ENCODE peak calls at places on chromosomes 11 and 22, in four cellular contexts. I is GM12878, F is K562, P is HepG2. M is an unnamed sample.

GRCh38 chr11:126476256-126476970 is 120.9 kb downstream of the ST3GAL4 start:
- DNase-seq in F (no peak), I (no peak), P (no peak), M (no peak)

GRCh38 chr11:101583180-101584128 is at the start of gene TRPC6:
- DNase-seq in F (no peak), P (no peak), I (no peak), M (peak)

GRCh38 chr11:33197915-33198727 is 36.8 kb upstream of the CSTF3 start:
- DNase-seq in F (no peak), P (no peak), I (no peak), M (no peak)

GRCh38 chr11:12914401-12914912 is 94.7 kb upstream of the RASSF10 start:
- DNase-seq in I (no peak), P (no peak), F (peak), M (peak)

GRCh38 chr11:10640308-10640707 is 53.2 kb downstream of the IRAG1 start:
- DNase-seq in P (no peak), I (no peak), F (no peak), M (no peak)

GRCh38 chr11:62909107-62909894 is 11.9 kb downstream of the CHRM1 start:
- DNase-seq in P (peak), F (peak), I (no peak), M (peak)

GRCh38 chr11:20015101-20015500 is 145.2 kb downstream of the DBX1 start:
- DNase-seq in F (no peak), P (no peak), I (no peak), M (no peak)

GRCh38 chr11:43830928-43831440 is 49.6 kb upstream of the ALKBH3 start:
- DNase-seq in P (peak), I (no peak), F (no peak), M (no peak)

GRCh38 chr22:19060356-19061009 is 61.7 kb downstream of the DGCR2 start:
- DNase-seq in P (no peak), F (no peak), I (no peak), M (no peak)

GRCh38 chr11:88104408-88104807 is 70.8 kb downstream of the RAB38 start:
- DNase-seq in F (no peak), P (no peak), I (no peak), M (no peak)

GRCh38 chr11:88102595-88102929 is 72.7 kb downstream of the RAB38 start:
- DNase-seq in F (no peak), I (no peak), P (no peak), M (no peak)

GRCh38 chr11:88101881-88102594 is 73.2 kb downstream of the RAB38 start:
- DNase-seq in F (no peak), I (no peak), P (no peak), M (no peak)

GRCh38 chr11:88105952-88106351 is 69.3 kb downstream of the RAB38 start:
- DNase-seq in I (no peak), F (no peak), P (no peak), M (no peak)

DNA sequence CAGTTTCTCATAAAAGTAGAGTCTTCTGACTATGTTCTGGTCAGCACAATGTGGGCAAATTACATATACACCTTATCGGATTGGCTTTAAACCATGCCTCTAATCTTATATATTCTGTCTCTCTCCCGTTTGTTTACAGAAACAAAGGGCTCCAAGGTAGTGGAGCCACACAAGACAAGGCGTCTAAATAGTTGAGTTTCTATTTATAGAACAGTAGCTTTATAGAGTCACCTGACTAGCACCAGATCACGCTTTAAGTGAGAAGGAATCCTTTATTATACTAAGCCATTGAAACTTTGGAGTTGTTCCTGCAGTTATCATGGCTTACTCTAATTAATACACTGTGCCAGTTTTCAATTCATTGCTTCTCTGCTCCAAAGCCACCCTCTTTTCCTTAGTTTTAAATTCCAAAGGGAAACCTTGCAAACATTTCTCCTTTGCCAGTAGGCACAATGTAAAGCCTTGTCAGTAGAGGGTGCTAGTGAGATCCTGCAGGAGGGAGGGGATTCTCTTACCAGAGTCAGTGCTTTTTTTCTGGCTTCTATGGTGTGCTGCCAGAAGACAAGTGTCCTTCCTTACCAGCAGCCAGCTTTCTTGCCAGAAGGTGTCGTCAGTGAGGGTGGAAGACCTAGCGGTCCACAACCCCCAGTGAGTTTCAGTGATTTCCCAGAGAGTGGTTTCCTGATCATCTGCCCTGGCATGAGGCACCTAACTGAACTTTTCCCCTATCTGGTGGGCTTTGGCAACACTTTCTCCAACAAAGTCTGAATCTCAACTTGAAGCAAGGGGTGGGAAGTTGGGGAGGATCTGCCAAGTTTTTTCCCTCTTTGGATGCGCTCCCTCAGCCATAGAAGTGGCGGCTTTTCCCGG is 71.7 kb downstream of the RAB38 start:
- DNase-seq in I (peak), P (peak), F (peak), M (peak)
- TF ChIP-seq CTCF in I (peak), P (peak), F (peak), M (peak)

GRCh38 chr22:44685384-44686056 is 16.5 kb upstream of the PRR5 start:
- DNase-seq in F (peak), I (peak), P (no peak), M (peak)
- TF ChIP-seq CREM in F (no peak), I (no peak), P (no peak), M (no peak)

GRCh38 chr11:86742436-86742805 is 57.9 kb upstream of the PRSS23 start:
- DNase-seq in P (no peak), I (no peak), F (no peak), M (no peak)
- TF ChIP-seq CTCF in P (no peak), I (no peak), F (no peak), M (no peak)

GRCh38 chr11:59545179-59546020 is 34.1 kb downstream of the OR4D9 start:
- DNase-seq in I (no peak), P (no peak), F (peak), M (no peak)
- TF ChIP-seq CREM in I (no peak), P (no peak), F (peak), M (no peak)

DNA sequence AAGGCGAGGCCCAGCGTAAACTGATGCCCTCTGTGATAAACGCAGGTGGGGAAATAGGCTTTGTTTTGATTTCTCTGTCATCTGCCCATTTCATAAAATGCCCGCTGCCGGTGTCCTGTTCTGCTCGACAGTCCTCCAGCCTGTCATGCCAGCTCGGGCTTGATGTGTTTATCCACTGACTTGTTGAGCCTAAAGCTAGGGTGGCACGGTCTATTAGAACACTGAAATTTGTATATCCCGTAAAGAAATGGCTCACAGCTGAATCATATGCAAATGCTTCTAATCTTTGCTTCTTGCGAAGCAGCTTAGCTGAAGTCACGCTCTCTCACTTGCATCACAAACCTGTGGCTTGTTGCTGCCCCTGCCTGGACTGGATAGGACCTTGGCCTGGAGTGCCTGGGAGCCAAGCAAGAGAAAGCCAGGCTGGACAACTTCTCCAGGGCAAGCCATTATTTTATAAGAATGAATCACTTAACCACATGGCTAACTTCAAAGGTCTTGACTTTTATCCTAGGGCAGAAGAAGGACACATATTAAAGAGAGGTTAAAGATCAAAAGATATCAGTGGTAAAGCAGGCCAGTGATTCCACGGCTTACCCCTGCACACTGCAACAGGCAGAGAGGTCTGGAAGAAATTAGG is 33.1 kb downstream of the EHF start:
- DNase-seq in I (no peak), F (no peak), P (peak), M (no peak)
- TF ChIP-seq CTCF in I (no peak), F (peak), P (peak), M (no peak)

DNA sequence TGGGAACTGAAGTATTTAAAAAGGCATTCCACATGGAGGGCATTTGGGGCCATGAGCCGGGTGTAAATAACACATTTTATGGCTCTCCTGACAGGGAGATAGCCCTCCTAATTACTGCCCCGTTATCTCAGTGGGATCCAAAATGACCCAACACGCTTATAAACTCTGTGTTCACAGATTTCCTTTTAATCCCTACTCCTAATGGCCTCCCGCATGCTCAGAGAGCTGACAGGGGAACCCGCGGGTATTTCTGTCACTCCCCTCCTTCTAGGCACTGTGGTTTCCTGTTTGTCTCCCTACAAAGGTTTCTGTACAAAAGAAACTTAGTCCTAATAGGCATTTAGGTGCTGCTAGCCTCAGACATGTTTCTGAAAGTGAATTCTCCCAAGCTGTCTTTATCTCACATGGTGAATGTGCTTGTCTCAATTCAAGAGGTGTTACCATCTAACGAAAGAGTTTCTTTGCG is 202.8 kb upstream of the SEZ6L start:
- DNase-seq in P (no peak), I (peak), F (no peak), M (no peak)
- TF ChIP-seq CREM in P (no peak), I (no peak), F (no peak), M (no peak)

GRCh38 chr11:69902337-69902736 is 83.1 kb upstream of the FGF3 start:
- DNase-seq in P (no peak), F (no peak), I (no peak), M (no peak)

GRCh38 chr11:69903206-69903605 is 84.0 kb upstream of the FGF3 start:
- DNase-seq in P (no peak), F (no peak), I (no peak), M (no peak)

GRCh38 chr11:69898123-69898522 is 78.9 kb upstream of the FGF3 start:
- DNase-seq in F (no peak), I (no peak), P (no peak), M (no peak)

GRCh38 chr11:69896250-69896649 is 77.0 kb upstream of the FGF3 start:
- DNase-seq in P (no peak), F (no peak), I (no peak), M (no peak)

DNA sequence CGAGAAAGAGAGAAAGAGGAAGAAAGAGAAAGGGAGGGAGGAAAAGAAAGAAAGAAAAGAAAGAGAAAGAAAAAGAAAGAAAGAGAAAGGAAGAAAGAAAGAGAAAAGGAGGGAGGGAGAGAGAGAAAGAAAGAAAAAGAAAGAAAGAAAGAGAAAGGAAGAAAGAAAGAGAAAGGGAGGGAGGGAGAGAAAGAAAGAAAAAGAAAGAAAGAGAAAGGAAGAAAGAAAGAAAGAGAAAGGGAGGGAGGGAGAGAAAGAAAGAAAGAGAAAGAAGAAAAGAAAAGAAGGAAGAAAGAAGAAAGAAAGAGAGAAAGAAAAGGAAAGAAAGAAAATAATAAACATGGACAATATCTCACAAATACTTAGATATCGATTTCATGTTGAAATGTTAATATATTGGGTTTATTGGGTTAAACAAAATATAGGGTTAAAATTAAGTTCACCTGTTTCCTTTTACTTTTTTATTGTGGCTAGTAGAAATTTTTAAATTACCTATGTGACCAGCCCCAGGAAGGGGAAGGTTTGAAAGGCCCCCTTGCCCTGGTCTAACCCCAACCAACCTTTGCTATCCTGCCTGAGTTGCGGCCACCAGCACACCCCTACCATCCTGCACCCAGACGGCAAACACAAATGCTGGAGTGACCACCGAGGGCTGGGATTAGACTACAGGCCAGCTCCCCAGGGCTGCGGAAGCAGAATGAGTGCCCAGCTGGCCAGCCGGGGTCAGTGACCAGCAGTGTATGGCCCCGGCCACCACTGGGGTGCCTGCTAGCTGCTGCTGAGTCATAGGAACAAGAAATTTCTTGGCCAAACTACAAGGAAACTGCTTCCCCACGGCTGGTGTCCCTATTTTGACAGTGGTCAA is 81.0 kb upstream of the FGF3 start:
- DNase-seq in F (peak), I (no peak), P (no peak), M (no peak)
- TF ChIP-seq CTCF in F (no peak), I (no peak), P (no peak), M (no peak)

GRCh38 chr11:58741127-58741526 is 9.4 kb upstream of the GLYAT start:
- DNase-seq in F (no peak), I (no peak), P (no peak), M (no peak)

GRCh38 chr11:58742140-58742539 is 10.4 kb upstream of the GLYAT start:
- DNase-seq in P (no peak), F (no peak), I (peak), M (no peak)

GRCh38 chr11:58742981-58743880 is 11.5 kb upstream of the GLYAT start:
- DNase-seq in I (no peak), P (no peak), F (peak), M (no peak)

GRCh38 chr11:58745705-58746364 is 14.1 kb upstream of the GLYAT start:
- DNase-seq in I (no peak), P (no peak), F (peak), M (no peak)

DNA sequence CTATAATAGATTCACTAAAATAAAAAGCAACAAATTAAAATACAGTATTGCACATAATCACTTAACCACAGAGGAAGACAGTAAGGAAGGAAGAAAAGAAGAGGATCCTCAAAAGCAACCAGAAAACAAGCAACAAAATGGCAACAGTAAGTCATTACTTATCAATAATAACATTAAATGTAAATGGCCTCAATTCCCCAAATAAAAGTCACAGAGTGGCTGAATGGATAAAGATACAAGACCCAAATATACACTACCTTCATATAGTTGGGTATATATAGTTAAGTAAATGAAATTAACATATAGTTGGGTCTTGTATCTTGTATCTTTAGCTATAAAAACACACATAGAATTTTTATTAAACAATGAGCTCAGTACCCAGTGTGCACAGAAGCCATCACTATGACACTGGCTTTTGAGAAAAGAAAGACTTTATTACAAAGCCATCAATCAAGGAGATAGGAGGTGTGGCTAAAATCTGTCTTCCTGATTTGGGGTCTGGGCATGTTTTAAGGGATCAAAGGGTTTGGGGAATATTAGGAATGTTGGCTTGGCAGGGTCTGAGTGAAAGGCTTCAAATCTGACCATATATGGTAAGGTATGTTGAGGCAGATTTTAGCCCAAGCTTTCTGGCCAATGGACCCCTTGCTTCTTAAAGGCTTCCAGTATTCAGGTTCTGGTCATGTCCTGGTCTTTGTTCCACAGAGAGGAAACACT is 13.4 kb upstream of the GLYAT start:
- DNase-seq in F (no peak), I (no peak), P (no peak), M (no peak)
- TF ChIP-seq CREM in F (no peak), I (no peak), P (no peak), M (no peak)

DNA sequence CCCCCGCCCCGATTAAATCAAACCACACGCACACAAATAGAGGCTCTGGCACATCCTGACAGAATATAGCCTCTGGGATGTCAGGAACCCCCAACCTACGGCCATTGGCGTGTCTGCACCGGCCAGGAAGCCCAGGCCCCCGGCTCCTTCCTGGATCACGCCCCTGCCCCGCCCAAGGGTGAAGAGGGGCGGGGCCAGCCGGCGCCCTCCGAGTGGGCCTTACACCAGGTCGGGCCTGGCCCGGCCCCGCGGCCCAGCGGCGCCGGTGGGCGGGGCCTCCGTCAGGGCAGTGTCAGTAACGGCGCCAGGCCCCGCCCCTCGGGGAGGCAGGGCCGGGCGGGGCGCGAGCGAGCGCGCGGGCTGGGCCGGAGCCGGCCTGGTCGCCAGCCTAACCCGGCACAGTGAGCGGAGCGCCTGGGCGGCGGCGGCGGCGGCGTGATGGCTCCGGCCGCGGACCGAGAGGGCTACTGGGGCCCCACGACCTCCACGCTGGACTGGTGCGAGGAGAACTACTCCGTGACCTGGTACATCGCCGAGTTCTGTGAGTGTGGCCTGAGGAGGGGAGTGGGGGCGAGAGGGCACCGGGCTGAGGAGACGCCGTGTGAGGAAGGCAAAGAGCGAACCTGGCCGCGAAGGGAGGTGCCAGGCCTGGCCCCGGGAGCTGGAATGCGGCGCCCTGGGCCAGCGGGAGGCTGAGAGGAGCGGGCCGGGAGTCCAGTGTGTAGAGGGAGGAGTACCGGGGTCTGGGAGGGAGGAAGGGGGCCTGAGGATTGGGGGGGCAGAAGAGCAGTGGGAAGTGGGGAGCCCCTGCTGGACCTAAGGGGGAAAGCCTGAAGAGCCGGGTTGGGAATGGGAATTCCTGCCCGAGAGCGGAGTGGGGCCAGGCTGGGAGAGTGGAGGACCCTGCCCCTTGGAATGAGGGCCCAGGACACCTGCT is at the start of gene ACER3:
- DNase-seq in I (peak), F (peak), P (peak), M (peak)
- TF ChIP-seq CTCF in I (no peak), F (no peak), P (peak), M (no peak)